ENCODE peak calls at places on chromosomes 13 and 19, in nine cellular contexts. U, K, I, Z, W, L, Q, A and R are unnamed samples.

GRCh38 chr13:49927755-49928154 is 8.4 kb downstream of the SPRYD7 start:
- DNase-seq in I (no peak), U (peak; percentile 57), K (no peak), W (peak; percentile 76), A (no peak), Q (no peak), L (no peak), Z (no peak), R (no peak)

GRCh38 chr13:28636677-28637317 is 22.1 kb upstream of the POMP start:
- DNase-seq in W (peak; percentile 89), K (no peak), I (peak; percentile 63), Q (peak; percentile 53), A (no peak), Z (peak; percentile 39), U (peak; percentile 83), L (peak; percentile 83), R (peak; percentile 50)

GRCh38 chr13:21297452-21297851 is 121.0 kb downstream of the MRPL57 start:
- DNase-seq in Z (no peak), Q (no peak), A (no peak), I (no peak), U (no peak), W (peak; percentile 12), K (no peak), L (peak; percentile 9), R (no peak)

GRCh38 chr13:36131931-36132297 is 732 bp upstream of the DCLK1 start:
- DNase-seq in L (no peak), K (no peak), W (peak; percentile 69), A (peak; percentile 72), Q (no peak), Z (no peak), I (no peak), U (peak; percentile 56), R (peak; percentile 74)

GRCh38 chr19:8034178-8034525 is 18.4 kb upstream of the CCL25 start:
- DNase-seq in Q (no peak), Z (no peak), A (no peak), L (no peak), I (no peak), W (no peak), U (no peak), K (no peak), R (no peak)

GRCh38 chr13:20126460-20127262 is 34.2 kb downstream of the GJA3 start:
- DNase-seq in U (no peak), A (no peak), Z (no peak), L (no peak), K (no peak), W (no peak), I (no peak), Q (no peak), R (no peak)

GRCh38 chr19:39736088-39736487 is 1.7 kb downstream of the CLC start:
- DNase-seq in K (no peak), L (no peak), I (no peak), W (no peak), Z (no peak), Q (no peak), U (no peak), A (no peak), R (no peak)

GRCh38 chr19:43564800-43565199 is 10.5 kb downstream of the XRCC1 start:
- DNase-seq in I (no peak), L (no peak), A (no peak), U (no peak), Q (no peak), W (peak; percentile 30), Z (no peak), K (no peak), R (no peak)

GRCh38 chr13:71316964-71317363 is 550.0 kb downstream of the DACH1 start:
- DNase-seq in A (no peak), Q (no peak), L (no peak), I (no peak), W (no peak), K (no peak), U (no peak), Z (no peak), R (no peak)

GRCh38 chr13:26280822-26281221 is 26.9 kb downstream of the CDK8 start:
- DNase-seq in Q (no peak), W (peak; percentile 43), K (no peak), I (peak; percentile 32), L (no peak), U (peak; percentile 2), Z (no peak), A (no peak), R (no peak)
- TF ChIP-seq CTCF in Q (no peak), W (no peak), K (no peak), I (no peak), L (peak; percentile 28), U (no peak), Z (no peak), A (no peak), R (no peak)

DNA sequence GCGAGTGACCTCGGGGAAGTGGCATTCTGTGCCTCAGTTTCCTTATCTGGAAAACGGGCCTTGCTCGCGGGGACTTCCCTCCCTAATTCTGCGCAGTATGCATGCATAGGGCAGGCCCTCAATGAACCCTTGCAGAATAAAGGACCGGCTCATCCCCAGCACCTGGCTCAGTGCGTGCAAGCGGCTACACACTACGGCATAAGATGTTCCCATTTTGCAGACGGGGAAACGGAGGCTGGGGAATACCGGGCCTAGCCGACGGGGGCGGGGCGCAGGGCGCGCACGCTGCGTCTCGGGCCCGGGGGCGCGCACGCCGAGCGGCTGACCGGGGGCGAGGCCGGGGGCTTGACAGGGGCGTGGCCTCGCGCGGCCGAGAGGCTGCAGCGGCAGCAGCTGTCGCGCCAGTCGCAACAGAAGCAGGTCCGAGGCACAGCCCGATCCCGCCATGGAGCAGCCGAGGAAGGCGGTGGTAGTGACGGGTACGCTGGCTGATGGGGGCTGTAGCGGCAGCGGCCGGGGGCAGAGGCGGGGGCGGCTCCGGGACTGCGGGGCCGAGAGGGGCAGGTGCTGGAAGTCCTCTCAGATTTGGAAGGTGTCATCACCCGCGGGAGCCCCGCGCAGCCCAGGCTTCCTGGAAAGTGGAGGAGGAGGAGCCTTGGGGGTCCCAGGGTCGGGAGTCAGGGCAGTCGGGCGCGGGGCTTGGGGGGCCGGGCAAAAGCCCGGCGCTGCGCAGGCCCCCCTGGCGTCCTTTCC is at the start of gene PGPEP1:
- DNase-seq in Q (peak; percentile 84), A (peak; percentile 83), K (peak; percentile 27), L (peak; percentile 81), U (no peak), W (peak; percentile 59), Z (peak; percentile 60), I (peak; percentile 63), R (peak; percentile 85)
- TF ChIP-seq CTCF in Q (no peak), A (no peak), K (no peak), L (no peak), U (no peak), W (no peak), Z (no peak), I (no peak), R (no peak)

DNA sequence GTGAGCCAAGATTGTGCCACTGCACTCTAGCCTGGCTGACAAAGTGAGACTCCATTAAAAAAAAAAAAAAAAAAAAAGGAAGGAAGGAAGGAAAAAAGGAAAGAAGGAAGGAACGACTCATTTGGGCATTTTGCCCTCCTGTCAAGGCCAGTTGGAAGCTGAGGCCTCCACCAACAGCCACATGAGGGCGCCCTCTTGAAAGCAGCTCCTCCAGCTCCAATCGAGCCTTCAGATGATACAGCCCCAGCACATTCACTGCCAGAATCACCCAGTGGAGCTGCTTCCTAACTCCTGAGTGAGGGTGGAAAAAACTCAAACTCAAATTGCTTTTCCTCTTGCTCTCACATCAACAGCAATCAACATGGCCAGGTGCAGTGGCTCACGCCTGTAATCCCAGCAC is 40.9 kb downstream of the GNG7 start:
- DNase-seq in K (no peak), I (no peak), W (peak; percentile 6), A (no peak), L (peak; percentile 59), Q (no peak), Z (no peak), U (no peak), R (no peak)
- TF ChIP-seq CTCF in K (no peak), I (no peak), W (peak; percentile 29), A (no peak), L (peak; percentile 73), Q (no peak), Z (peak; percentile 30), U (peak; percentile 45), R (no peak)

GRCh38 chr13:84574851-84575250 is 692.6 kb upstream of the SLITRK1 start:
- DNase-seq in L (no peak), K (no peak), I (no peak), U (peak; percentile 12), Z (no peak), Q (no peak), W (peak; percentile 54), A (no peak), R (no peak)
- TF ChIP-seq CTCF in L (peak; percentile 52), K (no peak), I (no peak), U (peak; percentile 44), Z (peak; percentile 60), Q (no peak), W (peak; percentile 55), A (peak; percentile 21), R (no peak)

GRCh38 chr19:32318884-32319520 is 26.4 kb upstream of the ZNF507 start:
- DNase-seq in W (peak; percentile 5), K (no peak), A (no peak), Q (no peak), Z (peak; percentile 35), U (no peak), I (peak; percentile 37), L (peak; percentile 9), R (no peak)
- TF ChIP-seq CTCF in W (peak; percentile 28), K (no peak), A (peak; percentile 46), Q (no peak), Z (peak; percentile 51), U (peak; percentile 46), I (no peak), L (peak; percentile 55), R (peak; percentile 26)

GRCh38 chr19:13260883-13261653 is 110.9 kb downstream of the IER2 start:
- DNase-seq in L (no peak), Q (no peak), W (peak; percentile 86), K (no peak), I (peak; percentile 46), U (peak; percentile 89), Z (no peak), A (no peak), R (no peak)
- TF ChIP-seq CTCF in L (no peak), Q (no peak), W (peak; percentile 8), K (no peak), I (no peak), U (peak; percentile 52), Z (peak; percentile 11), A (no peak), R (no peak)

GRCh38 chr19:31118292-31118925 is 230.8 kb downstream of the TSHZ3 start:
- DNase-seq in U (no peak), A (peak; percentile 17), W (no peak), Q (no peak), K (no peak), I (peak; percentile 23), L (no peak), Z (no peak), R (peak; percentile 47)
- TF ChIP-seq CTCF in U (no peak), A (no peak), W (no peak), Q (no peak), K (no peak), I (no peak), L (no peak), Z (no peak), R (no peak)